ENCODE peak calls at places on chromosomes 5 and 9, in six cellular contexts. X is OCI-LY7; Z is stimulated activated CD4-positive, alpha-beta T cell treated with anti-CD3 and anti-CD28 coated beads, Interleukin-2, amount 100 ng/mL, for 24 hours; S is activated naive CD8-positive, alpha-beta T cell treated with anti-CD3 and anti-CD28 coated beads, Interleukin-2, amount 50 U/mL, for 24 hours; T is epithelial cell of esophagus; E is naive thymus-derived CD8-positive, alpha-beta T cell. D is an unnamed sample.

GRCh38 chr9:129995409-129996160 is 47.4 kb downstream of the FNBP1 start:
- DNase-seq in X (peak; percentile 48), Z (no peak), S (no peak), T (peak; percentile 88), E (no peak), D (no peak)

GRCh38 chr5:173458819-173459218 is 130.6 kb upstream of the STC2 start:
- DNase-seq in X (no peak), Z (no peak), S (no peak), T (peak; percentile 84), E (no peak), D (no peak)

GRCh38 chr5:139130217-139130616 is 68.0 kb downstream of the SIL1 start:
- DNase-seq in X (no peak), Z (no peak), S (no peak), T (no peak), E (no peak), D (no peak)

GRCh38 chr5:119016125-119016774 is 27.9 kb upstream of the DTWD2 start:
- DNase-seq in X (peak; percentile 72), Z (no peak), S (no peak), T (no peak), E (no peak), D (no peak)

GRCh38 chr5:65262590-65263189 is 219.0 kb downstream of the ADAMTS6 start:
- DNase-seq in X (no peak), Z (no peak), S (no peak), T (peak; percentile 8), E (no peak), D (no peak)

GRCh38 chr9:130336027-130336595 is 70.6 kb downstream of the HMCN2 start:
- DNase-seq in X (no peak), Z (no peak), S (no peak), T (no peak), E (no peak), D (no peak)

GRCh38 chr5:79878721-79879336 is 112.2 kb downstream of the MTX3 start:
- DNase-seq in X (peak; percentile 55), Z (peak; percentile 60), S (peak; percentile 50), T (peak; percentile 16), E (peak; percentile 17), D (peak; percentile 48)

GRCh38 chr5:143106175-143106574 is 297.3 kb downstream of the NR3C1 start:
- DNase-seq in X (peak; percentile 24), Z (no peak), S (no peak), T (peak; percentile 55), E (no peak), D (no peak)

GRCh38 chr9:105385372-105385985 is 62.4 kb upstream of the FSD1L start:
- DNase-seq in X (peak; percentile 59), Z (peak; percentile 22), S (peak; percentile 16), T (no peak), E (peak; percentile 48), D (peak; percentile 40)

GRCh38 chr9:134413890-134414731 is 87.9 kb downstream of the RXRA start:
- DNase-seq in X (no peak), Z (no peak), S (no peak), T (peak; percentile 90), E (no peak), D (no peak)

GRCh38 chr9:110101531-110102161 is 106.3 kb downstream of the C9orf152 start:
- DNase-seq in X (peak; percentile 64), Z (no peak), S (no peak), T (no peak), E (no peak), D (no peak)

GRCh38 chr9:130846487-130847305 is 11.6 kb downstream of the ABL1 start:
- DNase-seq in X (no peak), Z (no peak), S (no peak), T (peak; percentile 39), E (no peak), D (no peak)

GRCh38 chr5:66149950-66150349 is 5.8 kb downstream of the SREK1 start:
- DNase-seq in X (no peak), Z (no peak), S (no peak), T (no peak), E (no peak), D (no peak)

GRCh38 chr5:30890377-30890776 is 303.1 kb upstream of the CDH6 start:
- DNase-seq in X (no peak), Z (no peak), S (no peak), T (no peak), E (no peak), D (no peak)

GRCh38 chr5:174402224-174402812 is 322.1 kb upstream of the MSX2 start:
- DNase-seq in X (no peak), Z (no peak), S (no peak), T (no peak), E (no peak), D (no peak)

GRCh38 chr9:36543916-36544315 is 28.8 kb upstream of the MELK start:
- DNase-seq in X (no peak), Z (no peak), S (no peak), T (peak; percentile 66), E (no peak), D (no peak)

GRCh38 chr5:52015760-52016159 is 632.5 kb downstream of the ISL1 start:
- DNase-seq in X (no peak), Z (no peak), S (no peak), T (no peak), E (no peak), D (no peak)

GRCh38 chr9:96874947-96875459 is 20.7 kb upstream of the ZNF782 start:
- DNase-seq in X (peak; percentile 70), Z (no peak), S (no peak), T (peak; percentile 96), E (peak; percentile 43), D (no peak)

GRCh38 chr5:54390015-54390414 is 65.5 kb upstream of the HSPB3 start:
- DNase-seq in X (no peak), Z (no peak), S (no peak), T (peak; percentile 98), E (no peak), D (no peak)

GRCh38 chr9:105158898-105159297 is 85.6 kb upstream of the SLC44A1 start:
- DNase-seq in X (no peak), Z (no peak), S (no peak), T (no peak), E (no peak), D (no peak)

GRCh38 chr5:142860291-142860690 is 90.1 kb downstream of the ARHGAP26 start:
- DNase-seq in X (no peak), Z (no peak), S (no peak), T (no peak), E (no peak), D (no peak)

GRCh38 chr5:157648275-157648990 is 3.8 kb downstream of the SOX30 start:
- DNase-seq in X (no peak), Z (no peak), S (no peak), T (no peak), E (no peak), D (no peak)

GRCh38 chr9:78212868-78213267 is 23.0 kb upstream of the CEP78 start:
- DNase-seq in X (no peak), Z (no peak), S (no peak), T (no peak), E (no peak), D (no peak)

GRCh38 chr5:103224118-103224893 is 34.3 kb upstream of the MACIR start:
- DNase-seq in X (peak; percentile 66), Z (peak; percentile 17), S (peak; percentile 22), T (peak; percentile 80), E (peak; percentile 42), D (peak; percentile 45)

GRCh38 chr9:89058906-89059305 is 67.6 kb downstream of the S1PR3 start:
- DNase-seq in X (no peak), Z (no peak), S (no peak), T (no peak), E (no peak), D (no peak)

GRCh38 chr9:114310471-114311450 is 12.1 kb upstream of the ORM1 start:
- DNase-seq in X (no peak), Z (no peak), S (no peak), T (no peak), E (no peak), D (peak; percentile 7)

GRCh38 chr5:157361865-157362465 is 96.0 kb downstream of the CYFIP2 start:
- DNase-seq in X (no peak), Z (no peak), S (no peak), T (no peak), E (no peak), D (no peak)

GRCh38 chr5:65539827-65540226 is 23.1 kb downstream of the CENPK start:
- DNase-seq in X (no peak), Z (no peak), S (no peak), T (peak; percentile 40), E (no peak), D (no peak)

GRCh38 chr9:120324996-120325642 is 254.8 kb downstream of the CDK5RAP2 start:
- DNase-seq in X (peak; percentile 28), Z (no peak), S (no peak), T (no peak), E (no peak), D (no peak)

GRCh38 chr9:116683535-116683934 is 3.6 kb upstream of the TRIM32 start:
- DNase-seq in X (peak; percentile 10), Z (no peak), S (no peak), T (no peak), E (no peak), D (no peak)

GRCh38 chr5:137405393-137405792 is 93.7 kb downstream of the SPOCK1 start:
- DNase-seq in X (no peak), Z (no peak), S (no peak), T (no peak), E (no peak), D (no peak)

GRCh38 chr9:113636165-113636564 is 172.6 kb downstream of the RGS3 start:
- DNase-seq in X (no peak), Z (no peak), S (no peak), T (no peak), E (no peak), D (no peak)

GRCh38 chr5:16700081-16700480 is 83.3 kb upstream of the RETREG1 start:
- DNase-seq in X (no peak), Z (no peak), S (no peak), T (no peak), E (no peak), D (no peak)

GRCh38 chr9:108838017-108838416 is 17.8 kb downstream of the ACTL7B start:
- DNase-seq in X (no peak), Z (no peak), S (no peak), T (peak; percentile 95), E (no peak), D (no peak)

GRCh38 chr5:126780165-126780827 is 3.4 kb downstream of the LMNB1 start:
- DNase-seq in X (peak; percentile 74), Z (peak; percentile 32), S (peak; percentile 32), T (peak; percentile 69), E (peak; percentile 56), D (peak; percentile 68)

GRCh38 chr5:135319458-135319857 is 79.6 kb downstream of the MACROH2A1 start:
- DNase-seq in X (no peak), Z (no peak), S (no peak), T (no peak), E (no peak), D (no peak)

GRCh38 chr9:98899399-98900056 is 44.2 kb upstream of the COL15A1 start:
- DNase-seq in X (no peak), Z (no peak), S (no peak), T (peak; percentile 47), E (peak; percentile 29), D (no peak)

GRCh38 chr5:1708592-1709141 is 91.0 kb downstream of the MRPL36 start:
- DNase-seq in X (no peak), Z (no peak), S (no peak), T (no peak), E (no peak), D (no peak)